ENCODE peak calls at places on chromosome 7, in five cellular contexts. I, X, H, K and A are unnamed samples.

GRCh38 chr7:47336178-47337020 is 245.5 kb downstream of the TNS3 start:
- ATAC-seq in I (no peak), X (peak; percentile 92), H (peak; percentile 67), K (no peak), A (peak; percentile 69)

GRCh38 chr7:32531402-32531801 is 36.1 kb downstream of the AVL9 start:
- ATAC-seq in I (no peak), X (no peak), H (no peak), K (no peak), A (no peak)

GRCh38 chr7:157016024-157016351 is 5.5 kb upstream of the MNX1 start:
- ATAC-seq in I (no peak), X (no peak), H (no peak), K (peak; percentile 5), A (no peak)

GRCh38 chr7:28754027-28754426 is 204.1 kb downstream of the TRIL start:
- ATAC-seq in I (peak; percentile 71), X (peak; percentile 72), H (peak; percentile 93), K (no peak), A (no peak)

GRCh38 chr7:8217200-8218068 is 44.5 kb downstream of the ICA1 start:
- ATAC-seq in I (peak; percentile 69), X (peak; percentile 37), H (peak; percentile 83), K (peak; percentile 70), A (peak; percentile 9)

GRCh38 chr7:5177060-5177459 is 13.0 kb upstream of the WIPI2 start:
- ATAC-seq in I (no peak), X (peak; percentile 97), H (peak; percentile 79), K (peak; percentile 60), A (peak; percentile 85)

GRCh38 chr7:44673771-44674170 is 67.3 kb downstream of the OGDH start:
- ATAC-seq in I (no peak), X (no peak), H (no peak), K (no peak), A (no peak)

GRCh38 chr7:98459529-98459928 is 58.6 kb upstream of the BAIAP2L1 start:
- ATAC-seq in I (peak; percentile 75), X (no peak), H (no peak), K (peak; percentile 50), A (no peak)

GRCh38 chr7:138898255-138898654 is 82.9 kb downstream of the KIAA1549 start:
- ATAC-seq in I (no peak), X (no peak), H (no peak), K (no peak), A (no peak)

DNA sequence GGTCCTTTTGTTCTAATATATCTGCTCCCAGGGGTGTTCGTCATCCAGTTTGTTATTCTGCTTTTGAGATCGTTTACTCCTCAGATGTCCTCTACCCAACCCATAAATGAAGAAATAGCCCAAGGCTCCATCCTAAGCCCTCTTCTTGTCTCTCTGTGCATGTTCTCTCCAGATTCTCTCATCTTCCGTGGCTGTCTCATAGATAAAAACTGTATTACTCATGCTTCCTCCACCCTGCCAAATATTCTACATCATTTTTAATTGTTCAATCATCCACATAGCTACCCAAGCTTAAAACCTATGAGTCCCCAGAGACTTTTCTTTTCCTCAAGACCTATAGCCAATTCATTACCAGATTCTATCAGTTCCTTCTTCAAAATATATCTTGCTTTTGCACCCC is 44.9 kb downstream of the CAV1 start:
- ATAC-seq in I (no peak), X (no peak), H (peak; percentile 78), K (no peak), A (no peak)
- H3K27ac ChIP-seq in I (no peak overlapping the region), X (no peak overlapping the region), H (peak overlapping the region; percentile 80), K (no peak overlapping the region), A (no peak overlapping the region)

DNA sequence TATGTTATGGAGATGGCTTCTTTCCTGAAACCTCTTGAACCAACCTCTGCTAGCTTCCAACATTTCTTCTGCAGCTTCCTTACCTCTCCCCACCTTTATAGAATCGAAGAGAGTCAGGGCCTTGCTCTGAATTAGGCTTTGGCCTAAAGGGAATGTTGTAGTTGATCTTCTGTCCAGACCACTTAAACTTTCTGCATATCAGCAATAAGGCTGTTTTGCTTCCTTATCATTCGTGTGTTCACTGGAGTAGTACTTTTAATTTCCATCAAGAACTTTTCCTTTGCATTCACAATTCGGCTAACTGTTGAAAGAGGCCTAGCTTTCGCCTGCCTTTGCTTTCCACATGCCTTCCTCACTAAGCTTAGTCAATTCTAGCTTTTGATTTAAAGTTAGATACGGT is 48.0 kb downstream of the KLHDC10 start:
- ATAC-seq in I (no peak), X (no peak), H (no peak), K (no peak), A (no peak)
- TF ChIP-seq CTCF in I (no peak), X (no peak), H (no peak), K (no peak), A (no peak)

GRCh38 chr7:330554-331230 is 40.7 kb downstream of the FOXL3 start:
- ATAC-seq in I (no peak), X (no peak), H (no peak), K (no peak), A (no peak)

GRCh38 chr7:333399-333776 is 43.4 kb downstream of the FOXL3 start:
- ATAC-seq in I (no peak), X (peak; percentile 86), H (no peak), K (no peak), A (peak; percentile 54)

GRCh38 chr7:329691-330281 is 39.8 kb downstream of the FOXL3 start:
- ATAC-seq in I (no peak), X (no peak), H (no peak), K (no peak), A (no peak)

GRCh38 chr7:332646-333398 is 42.9 kb downstream of the FOXL3 start:
- ATAC-seq in I (peak; percentile 99), X (peak; percentile 90), H (peak; percentile 96), K (peak; percentile 100), A (peak; percentile 88)

DNA sequence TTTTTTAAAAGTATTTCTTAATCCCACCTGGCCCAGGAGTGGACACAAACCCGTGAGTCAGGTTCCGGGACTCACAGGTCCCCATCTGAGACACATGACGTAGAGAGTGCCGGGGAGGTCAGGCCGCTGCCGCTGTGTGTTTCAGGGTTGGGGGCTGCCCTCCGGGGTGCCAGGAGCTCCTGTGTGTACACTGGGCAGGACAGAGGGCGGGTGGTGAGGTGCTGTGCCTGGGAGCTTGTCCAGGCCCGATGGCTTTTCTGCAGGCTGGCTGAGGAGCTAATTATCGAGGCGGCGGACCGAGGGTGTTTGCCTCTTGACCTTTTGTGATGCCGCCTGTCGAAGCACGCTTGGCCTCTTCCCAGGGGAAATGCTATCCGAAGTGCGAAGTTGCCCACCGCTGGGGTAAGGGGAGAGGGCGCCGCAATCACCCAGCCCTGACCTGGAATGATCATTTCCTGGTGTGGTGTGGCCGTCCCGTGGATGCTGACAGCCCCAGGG is 42.1 kb downstream of the FOXL3 start:
- ATAC-seq in I (no peak), X (no peak), H (no peak), K (no peak), A (no peak)
- H3K27ac ChIP-seq in I (no peak overlapping the region), X (no peak overlapping the region), H (no peak overlapping the region), K (no peak overlapping the region), A (peak overlapping the region; percentile 76)

GRCh38 chr7:38330861-38331709 is 57.6 kb upstream of the TARP start:
- ATAC-seq in I (peak; percentile 74), X (peak; percentile 17), H (no peak), K (peak; percentile 90), A (no peak)
- TF ChIP-seq CTCF in I (peak; percentile 56), X (no peak), H (no peak), K (peak; percentile 75), A (no peak)

DNA sequence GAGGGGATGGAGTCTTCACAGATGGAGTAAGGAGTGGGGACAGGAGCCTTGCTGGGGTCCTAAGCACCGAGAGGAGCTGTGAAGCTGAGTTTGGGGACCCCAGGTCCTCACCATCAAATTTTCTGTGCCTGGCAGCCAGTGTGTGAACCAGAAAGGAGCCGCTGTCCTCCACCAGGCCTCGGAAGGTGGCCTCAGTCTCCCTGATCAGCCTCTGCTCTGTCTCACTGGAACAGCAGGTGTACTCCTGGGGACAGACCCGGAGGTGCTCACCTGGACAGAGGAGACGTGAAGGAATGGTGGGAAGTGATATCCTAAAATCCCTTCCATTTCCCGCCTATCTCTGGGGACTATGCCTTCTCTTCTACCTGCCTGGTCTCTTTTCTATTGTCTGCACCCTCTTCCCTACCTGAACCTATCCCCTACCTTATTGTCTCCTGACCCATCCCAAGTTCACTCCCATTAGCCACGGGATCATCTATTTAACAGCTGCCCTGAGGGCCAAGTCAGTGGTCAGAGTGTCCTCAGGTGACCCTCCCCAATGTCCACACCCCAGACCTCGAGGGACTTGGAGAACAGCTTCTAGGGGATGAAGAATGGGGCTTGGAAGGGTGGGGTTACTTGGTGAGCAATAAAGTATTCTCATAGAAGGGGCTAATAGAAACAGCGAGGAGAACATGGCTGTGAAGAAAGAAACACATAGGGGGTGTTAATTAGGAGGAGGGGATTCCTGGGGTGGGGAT is 915 bp downstream of the GPC2 start:
- ATAC-seq in I (no peak), X (no peak), H (no peak), K (no peak), A (no peak)
- H3K27ac ChIP-seq in I (no peak overlapping the region), X (no peak overlapping the region), H (no peak overlapping the region), K (no peak overlapping the region), A (no peak overlapping the region)

GRCh38 chr7:90723866-90724265 is 127.7 kb downstream of the CDK14 start:
- ATAC-seq in I (no peak), X (no peak), H (no peak), K (no peak), A (no peak)

GRCh38 chr7:90728568-90728967 is 132.4 kb downstream of the CDK14 start:
- ATAC-seq in I (no peak), X (no peak), H (no peak), K (no peak), A (no peak)

GRCh38 chr7:90727412-90727811 is 131.3 kb downstream of the CDK14 start:
- ATAC-seq in I (no peak), X (no peak), H (no peak), K (no peak), A (no peak)

GRCh38 chr7:90726623-90727022 is 130.5 kb downstream of the CDK14 start:
- ATAC-seq in I (no peak), X (peak; percentile 84), H (peak; percentile 93), K (no peak), A (no peak)

GRCh38 chr7:90726120-90726519 is 130.0 kb downstream of the CDK14 start:
- ATAC-seq in I (no peak), X (no peak), H (peak; percentile 47), K (no peak), A (no peak)
- TF ChIP-seq CTCF in I (no peak), X (no peak), H (no peak), K (no peak), A (no peak)

GRCh38 chr7:2507917-2508306 is 11.7 kb upstream of the LFNG start:
- ATAC-seq in I (no peak), X (no peak), H (no peak), K (no peak), A (no peak)
- H3K27ac ChIP-seq in I (no peak overlapping the region), X (peak overlapping the region; percentile 20), H (no peak overlapping the region), K (no peak overlapping the region), A (no peak overlapping the region)